ENCODE peak calls at places on chromosome 10, in ten cellular contexts. Q is NCI-H1417; D is T-helper 1 cell; X is effector memory CD4-positive, alpha-beta T cell; F is Jurkat, Clone E6-1; T is NCI-H1105; N is AG08395; J is glomerular endothelial cell; R is ELR; U is stimulated activated CD8-positive, alpha-beta memory T cell treated with anti-CD3 and anti-CD28 coated beads, Interleukin-7, amount 100 ng/mL, for 4 hours. G is an unnamed sample.

GRCh38 chr10:3573498-3573897 is 211.5 kb downstream of the KLF6 start:
- DNase-seq in X (no peak), D (no peak), J (no peak), N (no peak), T (no peak), F (no peak), U (no peak), R (no peak), Q (no peak), G (no peak)

GRCh38 chr10:124721295-124722052 is 22.7 kb downstream of the FAM53B start:
- DNase-seq in U (no peak), X (no peak), J (no peak), T (no peak), Q (no peak), F (peak), R (no peak), N (no peak), D (no peak), G (no peak)

GRCh38 chr10:94016727-94017714 is 23.3 kb downstream of the PLCE1 start:
- DNase-seq in U (no peak), T (no peak), N (no peak), J (no peak), X (no peak), R (no peak), F (no peak), D (no peak), Q (no peak), G (no peak)

GRCh38 chr10:124742418-124743187 is 1.6 kb downstream of the FAM53B start:
- DNase-seq in X (no peak), T (no peak), N (no peak), D (no peak), R (peak), J (no peak), F (no peak), U (no peak), Q (peak), G (peak)

GRCh38 chr10:29186221-29186620 is 102.6 kb upstream of the LYZL1 start:
- DNase-seq in Q (no peak), N (no peak), U (no peak), T (no peak), D (no peak), R (peak), F (no peak), X (no peak), J (no peak), G (peak)

GRCh38 chr10:7956508-7956907 is 98.0 kb upstream of the GATA3 start:
- DNase-seq in X (no peak), Q (no peak), R (peak), U (no peak), D (no peak), T (no peak), J (no peak), N (peak), F (peak), G (peak)

GRCh38 chr10:100729877-100730738 is 15.3 kb upstream of the PAX2 start:
- DNase-seq in R (no peak), T (no peak), X (no peak), U (no peak), J (no peak), N (no peak), F (no peak), Q (no peak), D (no peak), G (no peak)

GRCh38 chr10:35223016-35223415 is 96.4 kb downstream of the CREM start:
- DNase-seq in Q (no peak), D (no peak), X (no peak), R (no peak), N (no peak), U (no peak), T (no peak), J (no peak), F (no peak), G (no peak)

GRCh38 chr10:43172645-43173044 is 34.4 kb downstream of the CSGALNACT2 start:
- DNase-seq in U (no peak), F (peak), X (no peak), J (no peak), N (no peak), D (no peak), T (no peak), Q (no peak), R (no peak), G (no peak)

GRCh38 chr10:110993024-110993693 is 73.8 kb downstream of the SHOC2 start:
- DNase-seq in F (peak), J (no peak), T (no peak), Q (no peak), D (no peak), U (no peak), R (peak), N (peak), X (no peak), G (peak)

GRCh38 chr10:5284311-5285057 is 80.3 kb upstream of the UCN3 start:
- DNase-seq in N (peak), D (no peak), Q (no peak), T (no peak), X (no peak), R (peak), J (no peak), F (peak), U (no peak), G (peak)

GRCh38 chr10:48506147-48506917 is 98.5 kb downstream of the ARHGAP22 start:
- DNase-seq in N (peak), Q (no peak), J (no peak), U (no peak), F (peak), R (peak), T (no peak), D (no peak), X (no peak), G (peak)

GRCh38 chr10:119207713-119208552 is 562 bp downstream of the GRK5 start:
- DNase-seq in U (no peak), D (no peak), J (no peak), F (no peak), N (peak), R (peak), Q (no peak), X (no peak), T (no peak), G (peak)

GRCh38 chr10:114776908-114777307 is 44.7 kb upstream of the FHIP2A start:
- DNase-seq in X (no peak), J (no peak), R (no peak), D (no peak), N (no peak), Q (no peak), T (no peak), F (no peak), U (no peak), G (no peak)

GRCh38 chr10:69089638-69090599 is 2.0 kb downstream of the SRGN start:
- DNase-seq in T (no peak), X (peak), D (peak), R (peak), U (peak), Q (no peak), N (no peak), F (no peak), J (no peak), G (peak)

GRCh38 chr10:35372329-35372728 is 36.0 kb downstream of the CCNY start:
- DNase-seq in D (no peak), F (no peak), J (no peak), T (no peak), X (no peak), U (no peak), Q (no peak), R (peak), N (peak), G (peak)

GRCh38 chr10:99532687-99533495 is at the start of gene NKX2-3:
- DNase-seq in X (no peak), Q (peak), U (no peak), F (no peak), D (no peak), T (no peak), R (peak), N (no peak), J (no peak), G (peak)

GRCh38 chr10:102004376-102004775 is 51.6 kb downstream of the ARMH3 start:
- DNase-seq in R (no peak), D (no peak), Q (no peak), F (no peak), U (no peak), X (no peak), N (no peak), J (no peak), T (no peak), G (peak)

GRCh38 chr10:79088613-79089355 is 20.0 kb downstream of the ZMIZ1 start:
- DNase-seq in F (no peak), N (no peak), J (no peak), R (no peak), D (no peak), X (no peak), U (no peak), Q (no peak), T (no peak), G (no peak)

GRCh38 chr10:97849491-97850402 is at the start of gene GOLGA7B:
- DNase-seq in T (peak), R (peak), Q (peak), U (peak), F (no peak), D (peak), J (no peak), N (peak), X (peak), G (peak)

GRCh38 chr10:114044251-114045070 is 795 bp downstream of the ADRB1 start:
- DNase-seq in J (no peak), Q (no peak), N (no peak), F (no peak), D (no peak), X (no peak), R (no peak), T (no peak), U (no peak), G (no peak)

GRCh38 chr10:26773633-26774032 is 76.1 kb downstream of the PDSS1 start:
- DNase-seq in N (no peak), Q (no peak), X (no peak), U (no peak), T (no peak), J (no peak), D (no peak), R (no peak), F (no peak), G (no peak)

GRCh38 chr10:71526662-71527061 is 129.9 kb downstream of the CDH23 start:
- DNase-seq in J (no peak), U (no peak), Q (no peak), F (no peak), N (no peak), T (no peak), X (no peak), D (no peak), R (no peak), G (no peak)

GRCh38 chr10:29820890-29821398 is 186.2 kb upstream of the SVIL start:
- DNase-seq in Q (no peak), U (no peak), D (no peak), X (no peak), J (no peak), T (no peak), F (no peak), N (peak), R (no peak), G (no peak)

GRCh38 chr10:121668336-121669009 is 70.2 kb upstream of the FGFR2 start:
- DNase-seq in Q (no peak), X (no peak), D (no peak), U (no peak), F (no peak), N (peak), J (no peak), T (no peak), R (no peak), G (peak)

GRCh38 chr10:101261702-101262101 is 32.4 kb upstream of the LBX1 start:
- DNase-seq in Q (no peak), D (no peak), U (no peak), N (no peak), T (no peak), X (no peak), R (no peak), J (no peak), F (no peak), G (no peak)

GRCh38 chr10:95407546-95407945 is 116.7 kb upstream of the PDLIM1 start:
- DNase-seq in R (no peak), D (no peak), U (no peak), Q (no peak), F (no peak), X (no peak), J (no peak), N (no peak), T (no peak), G (no peak)

GRCh38 chr10:72257051-72257892 is 16.5 kb upstream of the DDIT4 start:
- DNase-seq in U (no peak), Q (no peak), T (no peak), R (no peak), F (no peak), J (no peak), D (no peak), X (no peak), N (no peak), G (no peak)

GRCh38 chr10:19498348-19499290 is 317.6 kb upstream of the PLXDC2 start:
- DNase-seq in X (no peak), N (no peak), F (no peak), R (no peak), Q (no peak), U (no peak), J (no peak), T (no peak), D (no peak), G (peak)

GRCh38 chr10:55631071-55631654 is 729.9 kb downstream of the ZWINT start:
- DNase-seq in X (no peak), N (peak), Q (peak), U (no peak), T (peak), J (no peak), F (no peak), D (no peak), R (no peak), G (peak)

GRCh38 chr10:49037187-49037586 is 78.1 kb downstream of the VSTM4 start:
- DNase-seq in R (peak), F (no peak), T (no peak), X (no peak), N (no peak), D (no peak), J (no peak), Q (no peak), U (no peak), G (peak)

G was measured in fibroblast of lung.